ENCODE peak calls at places on chromosomes 1 and 21, in seven cellular contexts. V, C, N, G, K, X and S are unnamed samples.

GRCh38 chr21:17818158-17819113 is 720 bp downstream of the C21orf91 start:
- DNase-seq in V (peak), C (peak), N (peak), G (peak), K (peak), X (peak), S (peak)

GRCh38 chr1:212119397-212119837 is 83.9 kb downstream of the DTL start:
- DNase-seq in V (no peak), C (no peak), N (peak), G (no peak), K (no peak), X (no peak), S (no peak)

GRCh38 chr1:8239306-8240023 is 78.4 kb upstream of the SLC45A1 start:
- DNase-seq in V (no peak), C (no peak), N (no peak), G (peak), K (peak), X (peak), S (no peak)

GRCh38 chr1:23868848-23869450 is 859 bp upstream of the FUCA1 start:
- DNase-seq in V (no peak), C (no peak), N (no peak), G (no peak), K (no peak), X (no peak), S (no peak)

GRCh38 chr1:27773732-27774445 is 870 bp downstream of the STX12 start:
- DNase-seq in V (peak), C (peak), N (no peak), G (no peak), K (peak), X (no peak), S (no peak)

GRCh38 chr1:94936861-94937620 is 10.1 kb upstream of the CNN3 start:
- DNase-seq in V (no peak), C (peak), N (no peak), G (no peak), K (no peak), X (no peak), S (no peak)

GRCh38 chr1:53390736-53391135 is 62.9 kb upstream of the LRP8 start:
- DNase-seq in V (no peak), C (no peak), N (no peak), G (no peak), K (no peak), X (no peak), S (no peak)

GRCh38 chr21:38478782-38479181 is 19.5 kb downstream of the ERG start:
- DNase-seq in V (no peak), C (peak), N (no peak), G (no peak), K (no peak), X (no peak), S (no peak)

GRCh38 chr1:230124187-230125128 is 57.4 kb downstream of the GALNT2 start:
- DNase-seq in V (peak), C (no peak), N (no peak), G (no peak), K (no peak), X (no peak), S (no peak)

GRCh38 chr1:111441573-111442192 is 7.4 kb downstream of the WDR77 start:
- DNase-seq in V (peak), C (no peak), N (no peak), G (peak), K (peak), X (peak), S (no peak)
- TF ChIP-seq CTCF in V (peak), C (peak), N (peak), G (peak), K (peak), X (peak), S (peak)

GRCh38 chr1:31155216-31155806 is 84.4 kb downstream of the NKAIN1 start:
- DNase-seq in V (peak), C (peak), N (peak), G (peak), K (peak), X (peak), S (peak)
- TF ChIP-seq CTCF in V (peak), C (peak), N (no peak), G (peak), K (no peak), X (peak), S (peak)

GRCh38 chr1:180631766-180632325 is at the start of gene XPR1:
- DNase-seq in V (peak), C (peak), N (peak), G (peak), K (peak), X (peak), S (peak)

GRCh38 chr1:180633092-180634045 is 1.5 kb downstream of the XPR1 start:
- DNase-seq in V (peak), C (peak), N (no peak), G (no peak), K (no peak), X (no peak), S (no peak)

GRCh38 chr1:180632326-180633088 is 685 bp downstream of the XPR1 start:
- DNase-seq in V (peak), C (no peak), N (peak), G (peak), K (peak), X (peak), S (peak)

GRCh38 chr1:180639871-180640270 is 8.0 kb downstream of the XPR1 start:
- DNase-seq in V (no peak), C (no peak), N (no peak), G (no peak), K (no peak), X (no peak), S (no peak)

DNA sequence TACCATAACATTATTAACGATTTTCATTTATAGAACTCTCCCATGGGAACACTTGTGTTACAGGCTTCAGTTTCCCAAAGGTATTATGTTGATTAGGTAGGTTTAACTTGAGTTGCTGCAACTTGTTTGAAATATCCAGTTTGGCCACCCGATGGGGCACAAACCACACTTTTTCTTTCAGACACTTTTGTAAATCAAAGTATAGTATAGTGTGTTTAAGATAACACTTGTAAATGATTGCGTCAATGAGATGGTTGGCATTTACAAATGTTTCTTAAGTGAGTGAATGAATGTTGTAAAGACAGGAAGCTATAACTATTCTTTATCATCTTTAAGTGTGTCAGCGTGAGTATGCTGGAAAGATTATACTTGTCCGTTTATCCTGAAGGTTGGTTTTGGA is 4.3 kb downstream of the XPR1 start:
- DNase-seq in V (peak), C (peak), N (no peak), G (no peak), K (peak), X (no peak), S (no peak)
- TF ChIP-seq CTCF in V (no peak), C (peak), N (no peak), G (peak), K (peak), X (peak), S (peak)

DNA sequence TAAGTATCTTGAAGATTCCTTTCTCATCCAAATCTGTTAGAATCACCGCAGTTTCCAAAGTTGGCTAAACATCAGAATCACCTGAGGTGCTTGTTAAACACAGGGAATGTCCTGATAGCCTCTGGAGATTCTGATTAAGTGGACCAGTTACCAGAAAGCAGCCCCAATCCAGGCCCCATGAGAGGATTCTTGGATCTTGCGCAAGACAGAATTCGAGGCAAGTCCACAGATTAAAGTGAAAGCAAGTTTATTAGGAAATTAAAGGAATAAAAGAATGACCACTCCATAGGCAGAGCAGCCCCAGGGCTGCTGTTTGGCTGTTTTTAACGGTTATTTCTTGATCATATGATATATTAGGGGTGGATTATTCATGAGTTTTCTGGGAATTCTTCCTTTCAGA is 176.1 kb downstream of the ROR1 start:
- DNase-seq in V (no peak), C (no peak), N (no peak), G (no peak), K (no peak), X (no peak), S (no peak)
- TF ChIP-seq CTCF in V (no peak), C (no peak), N (no peak), G (no peak), K (no peak), X (no peak), S (no peak)

GRCh38 chr1:232793944-232794343 is 11.3 kb upstream of the MAP10 start:
- DNase-seq in V (no peak), C (peak), N (no peak), G (peak), K (peak), X (no peak), S (no peak)
- TF ChIP-seq CTCF in V (no peak), C (peak), N (no peak), G (peak), K (no peak), X (no peak), S (peak)